ENCODE peak calls at places on chromosomes 1 and 21, in seven cellular contexts. One of them, this sample, is unnamed.

GRCh38 chr1:41769068-41769467 is 149.7 kb downstream of the HIVEP3 start:
- DNase-seq in ovary: no peak
- DNase-seq in left ventricle myocardium inferior: no peak
- DNase-seq in AG10803: no peak
- DNase-seq in heart left ventricle: no peak
- DNase-seq in breast epithelium: no peak
- DNase-seq in cardiac muscle cell: no peak
- DNase-seq in this sample: no peak

GRCh38 chr1:100927276-100927675 is 31.4 kb downstream of the SLC30A7 start:
- DNase-seq in ovary: no peak
- DNase-seq in left ventricle myocardium inferior: no peak
- DNase-seq in AG10803: no peak
- DNase-seq in heart left ventricle: no peak
- DNase-seq in breast epithelium: no peak
- DNase-seq in cardiac muscle cell: no peak
- DNase-seq in this sample: no peak

GRCh38 chr1:209490013-209490412 is 93.5 kb upstream of the CAMK1G start:
- DNase-seq in ovary: no peak
- DNase-seq in left ventricle myocardium inferior: no peak
- DNase-seq in AG10803: peak
- DNase-seq in heart left ventricle: no peak
- DNase-seq in breast epithelium: no peak
- DNase-seq in cardiac muscle cell: peak
- DNase-seq in this sample: peak

GRCh38 chr1:119380304-119380703 is 11.7 kb downstream of the HAO2 start:
- DNase-seq in ovary: no peak
- DNase-seq in left ventricle myocardium inferior: no peak
- DNase-seq in AG10803: no peak
- DNase-seq in heart left ventricle: no peak
- DNase-seq in breast epithelium: no peak
- DNase-seq in cardiac muscle cell: no peak
- DNase-seq in this sample: no peak

GRCh38 chr1:107936498-107937481 is 28.2 kb downstream of the VAV3 start:
- DNase-seq in ovary: no peak
- DNase-seq in left ventricle myocardium inferior: no peak
- DNase-seq in AG10803: peak
- DNase-seq in heart left ventricle: peak
- DNase-seq in breast epithelium: peak
- DNase-seq in cardiac muscle cell: no peak
- DNase-seq in this sample: peak

GRCh38 chr1:30876451-30877204 is 31.9 kb downstream of the SDC3 start:
- DNase-seq in ovary: no peak
- DNase-seq in left ventricle myocardium inferior: no peak
- DNase-seq in AG10803: no peak
- DNase-seq in heart left ventricle: no peak
- DNase-seq in breast epithelium: no peak
- DNase-seq in cardiac muscle cell: no peak
- DNase-seq in this sample: no peak

GRCh38 chr1:168416220-168416619 is 127.6 kb downstream of the XCL2 start:
- DNase-seq in ovary: no peak
- DNase-seq in left ventricle myocardium inferior: no peak
- DNase-seq in AG10803: no peak
- DNase-seq in heart left ventricle: no peak
- DNase-seq in breast epithelium: no peak
- DNase-seq in cardiac muscle cell: no peak
- DNase-seq in this sample: no peak

GRCh38 chr1:44425327-44426082 is 20.4 kb downstream of the RNF220 start:
- DNase-seq in ovary: no peak
- DNase-seq in left ventricle myocardium inferior: peak
- DNase-seq in AG10803: no peak
- DNase-seq in heart left ventricle: no peak
- DNase-seq in breast epithelium: no peak
- DNase-seq in cardiac muscle cell: no peak
- DNase-seq in this sample: no peak

GRCh38 chr1:67285780-67286488 is 21.7 kb upstream of the IL12RB2 start:
- DNase-seq in ovary: no peak
- DNase-seq in left ventricle myocardium inferior: no peak
- DNase-seq in AG10803: no peak
- DNase-seq in heart left ventricle: no peak
- DNase-seq in breast epithelium: no peak
- DNase-seq in cardiac muscle cell: no peak
- DNase-seq in this sample: no peak

GRCh38 chr1:18540136-18540765 is 59.5 kb downstream of the KLHDC7A start:
- DNase-seq in ovary: no peak
- DNase-seq in left ventricle myocardium inferior: no peak
- DNase-seq in AG10803: no peak
- DNase-seq in heart left ventricle: no peak
- DNase-seq in breast epithelium: no peak
- DNase-seq in cardiac muscle cell: no peak
- DNase-seq in this sample: no peak

GRCh38 chr1:236663934-236664333 is 22.4 kb upstream of the ACTN2 start:
- DNase-seq in ovary: no peak
- DNase-seq in left ventricle myocardium inferior: no peak
- DNase-seq in AG10803: no peak
- DNase-seq in heart left ventricle: no peak
- DNase-seq in breast epithelium: no peak
- DNase-seq in cardiac muscle cell: no peak
- DNase-seq in this sample: no peak

GRCh38 chr1:159884296-159884695 is 15.7 kb downstream of the CFAP45 start:
- DNase-seq in ovary: no peak
- DNase-seq in left ventricle myocardium inferior: no peak
- DNase-seq in AG10803: no peak
- DNase-seq in heart left ventricle: no peak
- DNase-seq in breast epithelium: no peak
- DNase-seq in cardiac muscle cell: no peak
- DNase-seq in this sample: no peak

GRCh38 chr1:46364612-46365011 is 24.0 kb downstream of the NSUN4 start:
- DNase-seq in ovary: no peak
- DNase-seq in left ventricle myocardium inferior: no peak
- DNase-seq in AG10803: peak
- DNase-seq in heart left ventricle: no peak
- DNase-seq in breast epithelium: no peak
- DNase-seq in cardiac muscle cell: no peak
- DNase-seq in this sample: no peak

GRCh38 chr1:27598902-27599528 is 4.9 kb downstream of the AHDC1 start:
- DNase-seq in ovary: peak
- DNase-seq in left ventricle myocardium inferior: no peak
- DNase-seq in AG10803: peak
- DNase-seq in heart left ventricle: peak
- DNase-seq in breast epithelium: no peak
- DNase-seq in cardiac muscle cell: peak
- DNase-seq in this sample: peak

GRCh38 chr1:79161077-79161476 is 154.5 kb upstream of the ADGRL4 start:
- DNase-seq in ovary: no peak
- DNase-seq in left ventricle myocardium inferior: no peak
- DNase-seq in AG10803: peak
- DNase-seq in heart left ventricle: no peak
- DNase-seq in breast epithelium: no peak
- DNase-seq in cardiac muscle cell: no peak
- DNase-seq in this sample: peak

GRCh38 chr1:20578062-20578461 is 10.8 kb upstream of the CDA start:
- DNase-seq in ovary: no peak
- DNase-seq in left ventricle myocardium inferior: no peak
- DNase-seq in AG10803: no peak
- DNase-seq in heart left ventricle: no peak
- DNase-seq in breast epithelium: no peak
- DNase-seq in cardiac muscle cell: no peak
- DNase-seq in this sample: no peak

GRCh38 chr1:33697816-33698215 is 166.1 kb upstream of the HMGB4 start:
- DNase-seq in ovary: no peak
- DNase-seq in left ventricle myocardium inferior: no peak
- DNase-seq in AG10803: no peak
- DNase-seq in heart left ventricle: no peak
- DNase-seq in breast epithelium: no peak
- DNase-seq in cardiac muscle cell: no peak
- DNase-seq in this sample: no peak

GRCh38 chr1:204174958-204175357 is 8.8 kb upstream of the REN start:
- DNase-seq in ovary: no peak
- DNase-seq in left ventricle myocardium inferior: no peak
- DNase-seq in AG10803: no peak
- DNase-seq in heart left ventricle: no peak
- DNase-seq in breast epithelium: no peak
- DNase-seq in cardiac muscle cell: no peak
- DNase-seq in this sample: no peak
- TF ChIP-seq CTCF in ovary: no peak
- TF ChIP-seq CTCF in left ventricle myocardium inferior: no peak
- TF ChIP-seq CTCF in AG10803: no peak
- TF ChIP-seq CTCF in heart left ventricle: no peak
- TF ChIP-seq CTCF in breast epithelium: no peak
- TF ChIP-seq CTCF in cardiac muscle cell: no peak
- TF ChIP-seq CTCF in this sample: no peak

DNA sequence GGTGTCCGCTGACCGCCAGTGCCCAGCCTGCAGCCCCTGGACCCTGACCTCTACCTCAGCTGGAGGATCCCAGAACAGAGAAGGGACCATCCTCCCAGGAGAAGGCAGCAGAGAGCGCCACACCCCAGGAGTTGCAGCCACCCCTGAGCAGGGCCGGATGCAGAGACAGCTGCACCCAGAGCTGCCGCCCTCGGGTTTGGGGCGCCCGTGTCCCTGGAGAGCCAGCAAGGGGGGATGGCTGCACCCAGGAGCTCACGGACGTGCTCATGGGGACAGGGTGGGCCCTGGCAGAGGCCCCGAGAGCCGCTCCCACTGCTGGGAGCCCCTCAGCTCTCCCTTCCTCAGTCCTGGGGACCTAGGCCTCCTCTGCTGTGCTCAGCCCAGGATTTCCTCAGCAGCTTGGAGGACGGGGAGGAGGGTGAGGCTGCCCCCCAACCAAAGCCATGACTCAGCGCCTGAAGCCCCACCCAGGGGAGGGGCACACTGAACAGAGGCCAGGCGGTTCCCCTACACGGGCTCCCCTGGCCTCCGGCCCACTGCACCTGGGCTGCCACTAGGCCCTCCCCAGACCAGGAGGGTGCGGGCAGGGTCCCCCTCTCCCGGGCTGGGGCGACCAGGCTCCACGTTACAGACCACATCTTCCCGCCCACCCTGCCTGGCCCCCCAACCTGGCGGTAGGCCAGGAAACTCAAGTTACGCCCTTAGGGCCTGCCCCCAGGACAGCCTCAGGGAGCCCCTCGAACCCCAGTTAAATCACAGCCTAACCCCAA is 2.2 kb downstream of the ACAP3 start:
- DNase-seq in ovary: peak
- DNase-seq in left ventricle myocardium inferior: peak
- DNase-seq in AG10803: peak
- DNase-seq in heart left ventricle: peak
- DNase-seq in breast epithelium: no peak
- DNase-seq in cardiac muscle cell: no peak
- DNase-seq in this sample: peak
- TF ChIP-seq CTCF in ovary: no peak
- TF ChIP-seq CTCF in left ventricle myocardium inferior: no peak
- TF ChIP-seq CTCF in AG10803: peak
- TF ChIP-seq CTCF in heart left ventricle: no peak
- TF ChIP-seq CTCF in breast epithelium: no peak
- TF ChIP-seq CTCF in cardiac muscle cell: peak
- TF ChIP-seq CTCF in this sample: peak

GRCh38 chr21:31509108-31510017 is 150.1 kb upstream of the SOD1 start:
- DNase-seq in ovary: no peak
- DNase-seq in left ventricle myocardium inferior: no peak
- DNase-seq in AG10803: no peak
- DNase-seq in heart left ventricle: no peak
- DNase-seq in breast epithelium: peak
- DNase-seq in cardiac muscle cell: no peak
- DNase-seq in this sample: no peak
- TF ChIP-seq CTCF in ovary: no peak
- TF ChIP-seq CTCF in left ventricle myocardium inferior: no peak
- TF ChIP-seq CTCF in AG10803: no peak
- TF ChIP-seq CTCF in heart left ventricle: no peak
- TF ChIP-seq CTCF in breast epithelium: no peak
- TF ChIP-seq CTCF in cardiac muscle cell: peak
- TF ChIP-seq CTCF in this sample: no peak

GRCh38 chr1:59878370-59878769 is 48.2 kb downstream of the CYP2J2 start:
- DNase-seq in ovary: no peak
- DNase-seq in left ventricle myocardium inferior: no peak
- DNase-seq in AG10803: no peak
- DNase-seq in heart left ventricle: no peak
- DNase-seq in breast epithelium: no peak
- DNase-seq in cardiac muscle cell: no peak
- DNase-seq in this sample: no peak
- TF ChIP-seq CTCF in ovary: no peak
- TF ChIP-seq CTCF in left ventricle myocardium inferior: no peak
- TF ChIP-seq CTCF in AG10803: no peak
- TF ChIP-seq CTCF in heart left ventricle: no peak
- TF ChIP-seq CTCF in breast epithelium: no peak
- TF ChIP-seq CTCF in cardiac muscle cell: no peak
- TF ChIP-seq CTCF in this sample: no peak

GRCh38 chr21:31920275-31920674 is 47.5 kb downstream of the HUNK start:
- DNase-seq in ovary: no peak
- DNase-seq in left ventricle myocardium inferior: no peak
- DNase-seq in AG10803: no peak
- DNase-seq in heart left ventricle: no peak
- DNase-seq in breast epithelium: no peak
- DNase-seq in cardiac muscle cell: no peak
- DNase-seq in this sample: no peak

GRCh38 chr21:31915566-31915965 is 42.7 kb downstream of the HUNK start:
- DNase-seq in ovary: no peak
- DNase-seq in left ventricle myocardium inferior: no peak
- DNase-seq in AG10803: no peak
- DNase-seq in heart left ventricle: no peak
- DNase-seq in breast epithelium: no peak
- DNase-seq in cardiac muscle cell: no peak
- DNase-seq in this sample: no peak

GRCh38 chr21:31921079-31921478 is 48.3 kb downstream of the HUNK start:
- DNase-seq in ovary: no peak
- DNase-seq in left ventricle myocardium inferior: no peak
- DNase-seq in AG10803: peak
- DNase-seq in heart left ventricle: no peak
- DNase-seq in breast epithelium: no peak
- DNase-seq in cardiac muscle cell: no peak
- DNase-seq in this sample: no peak

GRCh38 chr21:31917108-31917507 is 44.3 kb downstream of the HUNK start:
- DNase-seq in ovary: no peak
- DNase-seq in left ventricle myocardium inferior: no peak
- DNase-seq in AG10803: peak
- DNase-seq in heart left ventricle: no peak
- DNase-seq in breast epithelium: no peak
- DNase-seq in cardiac muscle cell: no peak
- DNase-seq in this sample: no peak

DNA sequence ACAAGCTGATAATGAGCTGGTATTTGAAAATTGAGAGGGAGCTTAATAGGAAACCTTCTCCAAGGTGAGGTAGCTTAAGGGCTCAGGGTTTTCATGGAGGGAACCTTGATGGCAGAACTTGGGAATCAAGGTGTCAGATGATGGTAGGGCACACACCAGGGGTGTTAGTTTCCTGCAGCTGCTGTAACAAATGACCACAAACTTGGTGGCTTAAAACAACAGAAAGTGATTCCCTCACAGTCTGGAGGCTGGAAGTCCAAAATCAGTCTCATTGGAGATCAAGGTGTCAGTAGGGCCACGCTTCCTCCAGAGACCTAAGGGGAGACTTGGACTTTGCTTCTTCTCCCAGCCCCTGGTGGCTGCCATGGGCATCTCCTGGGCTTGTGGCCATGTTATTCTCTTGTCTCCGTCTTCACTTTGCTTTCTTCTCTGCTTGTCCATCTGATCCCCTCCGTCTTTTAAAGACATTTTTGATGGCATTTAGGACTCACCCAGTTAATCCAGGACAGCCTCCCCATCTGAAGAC is 45.5 kb downstream of the HUNK start:
- DNase-seq in ovary: no peak
- DNase-seq in left ventricle myocardium inferior: no peak
- DNase-seq in AG10803: no peak
- DNase-seq in heart left ventricle: no peak
- DNase-seq in breast epithelium: no peak
- DNase-seq in cardiac muscle cell: no peak
- DNase-seq in this sample: no peak
- TF ChIP-seq CTCF in ovary: no peak
- TF ChIP-seq CTCF in left ventricle myocardium inferior: no peak
- TF ChIP-seq CTCF in AG10803: peak
- TF ChIP-seq CTCF in heart left ventricle: no peak
- TF ChIP-seq CTCF in breast epithelium: no peak
- TF ChIP-seq CTCF in cardiac muscle cell: no peak
- TF ChIP-seq CTCF in this sample: no peak